ENCODE peak calls at places on chromosomes 7 and 10, in seven cellular contexts. One of them, this sample, is unnamed.

GRCh38 chr7:131219277-131220041 is 108.2 kb upstream of the MKLN1 start:
- DNase-seq in mesendoderm: no peak
- DNase-seq in trophoblast cell: no peak
- DNase-seq in H9: peak
- DNase-seq in mesenchymal stem cell: no peak
- DNase-seq in neuronal stem cell: no peak
- DNase-seq in H1: no peak
- DNase-seq in this sample: no peak

GRCh38 chr7:47441796-47442744 is 139.8 kb downstream of the TNS3 start:
- DNase-seq in neuronal stem cell: no peak
- DNase-seq in trophoblast cell: no peak
- DNase-seq in mesendoderm: no peak
- DNase-seq in H9: no peak
- DNase-seq in mesenchymal stem cell: peak
- DNase-seq in H1: no peak
- DNase-seq in this sample: no peak

GRCh38 chr7:4093492-4093891 is 588.6 kb upstream of the FOXK1 start:
- DNase-seq in mesendoderm: no peak
- DNase-seq in trophoblast cell: peak
- DNase-seq in neuronal stem cell: no peak
- DNase-seq in mesenchymal stem cell: no peak
- DNase-seq in H1: no peak
- DNase-seq in H9: no peak
- DNase-seq in this sample: no peak

GRCh38 chr7:26627871-26628270 is 236.5 kb downstream of the SKAP2 start:
- DNase-seq in mesendoderm: no peak
- DNase-seq in neuronal stem cell: no peak
- DNase-seq in trophoblast cell: no peak
- DNase-seq in H1: peak
- DNase-seq in mesenchymal stem cell: no peak
- DNase-seq in H9: no peak
- DNase-seq in this sample: no peak

GRCh38 chr7:157139142-157140117 is 704 bp downstream of the UBE3C start:
- DNase-seq in H9: no peak
- DNase-seq in mesendoderm: peak
- DNase-seq in neuronal stem cell: peak
- DNase-seq in mesenchymal stem cell: peak
- DNase-seq in trophoblast cell: peak
- DNase-seq in H1: no peak
- DNase-seq in this sample: peak

GRCh38 chr7:5214641-5215040 is 24.6 kb downstream of the WIPI2 start:
- DNase-seq in mesenchymal stem cell: no peak
- DNase-seq in H9: no peak
- DNase-seq in trophoblast cell: no peak
- DNase-seq in neuronal stem cell: no peak
- DNase-seq in H1: no peak
- DNase-seq in mesendoderm: no peak
- DNase-seq in this sample: no peak

GRCh38 chr7:131123991-131124629 is 203.6 kb upstream of the MKLN1 start:
- DNase-seq in H9: no peak
- DNase-seq in neuronal stem cell: no peak
- DNase-seq in mesendoderm: no peak
- DNase-seq in trophoblast cell: no peak
- DNase-seq in mesenchymal stem cell: no peak
- DNase-seq in H1: no peak
- DNase-seq in this sample: no peak

GRCh38 chr7:55132890-55133551 is 114.2 kb downstream of the EGFR start:
- DNase-seq in neuronal stem cell: no peak
- DNase-seq in mesenchymal stem cell: peak
- DNase-seq in trophoblast cell: peak
- DNase-seq in H9: no peak
- DNase-seq in mesendoderm: no peak
- DNase-seq in H1: no peak
- DNase-seq in this sample: peak

GRCh38 chr10:80072584-80072983 is 5.9 kb upstream of the TMEM254 start:
- DNase-seq in neuronal stem cell: no peak
- DNase-seq in H9: no peak
- DNase-seq in mesenchymal stem cell: no peak
- DNase-seq in trophoblast cell: no peak
- DNase-seq in mesendoderm: no peak
- DNase-seq in H1: no peak
- DNase-seq in this sample: no peak

GRCh38 chr10:71347587-71348395 is 28.7 kb downstream of the SLC29A3 start:
- DNase-seq in mesendoderm: no peak
- DNase-seq in neuronal stem cell: no peak
- DNase-seq in trophoblast cell: peak
- DNase-seq in H9: no peak
- DNase-seq in mesenchymal stem cell: no peak
- DNase-seq in H1: no peak
- DNase-seq in this sample: no peak

GRCh38 chr7:106840342-106840741 is 24.7 kb upstream of the PIK3CG start:
- DNase-seq in mesenchymal stem cell: peak
- DNase-seq in H9: peak
- DNase-seq in mesendoderm: peak
- DNase-seq in trophoblast cell: no peak
- DNase-seq in H1: no peak
- DNase-seq in neuronal stem cell: no peak
- DNase-seq in this sample: peak

GRCh38 chr7:100571829-100572116 is 1.9 kb downstream of the SAP25 start:
- DNase-seq in trophoblast cell: no peak
- DNase-seq in H9: peak
- DNase-seq in mesenchymal stem cell: no peak
- DNase-seq in H1: no peak
- DNase-seq in mesendoderm: no peak
- DNase-seq in neuronal stem cell: no peak
- DNase-seq in this sample: no peak

GRCh38 chr7:28479507-28479947 is 67.2 kb downstream of the CREB5 start:
- DNase-seq in H9: no peak
- DNase-seq in neuronal stem cell: no peak
- DNase-seq in mesendoderm: no peak
- DNase-seq in trophoblast cell: no peak
- DNase-seq in H1: no peak
- DNase-seq in mesenchymal stem cell: no peak
- DNase-seq in this sample: no peak

GRCh38 chr10:70991140-70992124 is 103.1 kb upstream of the PCBD1 start:
- DNase-seq in mesenchymal stem cell: no peak
- DNase-seq in neuronal stem cell: no peak
- DNase-seq in mesendoderm: no peak
- DNase-seq in H1: no peak
- DNase-seq in trophoblast cell: no peak
- DNase-seq in H9: no peak
- DNase-seq in this sample: no peak

DNA sequence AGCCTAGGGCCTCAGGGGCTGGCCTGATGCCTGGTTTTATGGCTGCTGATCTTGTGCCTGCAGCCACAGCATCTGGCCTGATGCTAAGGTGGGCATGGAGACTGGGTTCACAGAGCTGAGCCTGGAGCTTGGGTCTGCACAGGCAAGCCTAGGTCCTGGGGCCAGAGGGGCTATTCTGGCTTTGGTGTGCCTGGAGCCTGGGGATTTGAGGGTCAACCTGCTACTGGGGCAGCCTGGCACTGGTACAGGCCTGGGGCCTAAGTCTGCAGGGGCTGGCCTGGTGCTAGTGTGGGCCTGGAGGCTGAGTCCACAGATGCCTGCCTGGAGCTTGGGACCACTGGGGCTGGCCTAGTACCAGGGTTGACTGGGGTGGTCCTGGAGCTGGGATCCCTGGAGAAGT is 481.8 kb upstream of the GHITM start:
- DNase-seq in neuronal stem cell: no peak
- DNase-seq in H9: no peak
- DNase-seq in trophoblast cell: no peak
- DNase-seq in H1: no peak
- DNase-seq in mesenchymal stem cell: no peak
- DNase-seq in mesendoderm: no peak
- DNase-seq in this sample: no peak
- H2BK120ac ChIP-seq in neuronal stem cell: no peak
- H2BK120ac ChIP-seq in H9: no peak
- H2BK120ac ChIP-seq in trophoblast cell: no peak
- H2BK120ac ChIP-seq in H1: no peak
- H2BK120ac ChIP-seq in mesenchymal stem cell: no peak
- H2BK120ac ChIP-seq in mesendoderm: no peak
- H2BK120ac ChIP-seq in this sample: no peak

GRCh38 chr10:20768849-20769248 is 128.3 kb downstream of the NEBL start:
- DNase-seq in mesenchymal stem cell: peak
- DNase-seq in H1: no peak
- DNase-seq in neuronal stem cell: peak
- DNase-seq in H9: no peak
- DNase-seq in mesendoderm: peak
- DNase-seq in trophoblast cell: no peak
- DNase-seq in this sample: no peak
- H2BK120ac ChIP-seq in mesenchymal stem cell: no peak
- H2BK120ac ChIP-seq in H1: no peak
- H2BK120ac ChIP-seq in neuronal stem cell: no peak
- H2BK120ac ChIP-seq in H9: no peak
- H2BK120ac ChIP-seq in mesendoderm: no peak
- H2BK120ac ChIP-seq in trophoblast cell: no peak
- H2BK120ac ChIP-seq in this sample: no peak

DNA sequence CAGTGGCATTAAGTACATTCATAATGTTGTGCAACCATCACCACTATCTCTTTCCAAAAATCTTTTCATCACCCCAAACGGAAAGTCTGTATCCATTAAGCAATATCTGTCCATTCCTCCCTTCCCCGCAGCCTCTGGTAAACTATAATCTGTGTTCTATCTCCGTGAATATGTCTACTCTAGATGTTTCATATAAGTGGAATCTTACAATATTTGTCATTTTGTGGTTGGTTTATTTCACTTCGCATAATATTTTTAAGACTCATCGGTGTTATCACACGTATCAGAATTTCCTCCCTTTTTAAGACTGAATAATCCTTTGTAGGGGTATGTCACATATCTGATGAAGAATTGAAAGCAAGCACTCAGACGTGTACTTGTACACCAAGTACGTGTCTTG is 86.0 kb upstream of the FGFR2 start:
- DNase-seq in mesenchymal stem cell: no peak
- DNase-seq in neuronal stem cell: no peak
- DNase-seq in H1: no peak
- DNase-seq in trophoblast cell: peak
- DNase-seq in mesendoderm: no peak
- DNase-seq in H9: no peak
- DNase-seq in this sample: no peak
- H2BK120ac ChIP-seq in mesenchymal stem cell: no peak
- H2BK120ac ChIP-seq in neuronal stem cell: no peak
- H2BK120ac ChIP-seq in H1: no peak
- H2BK120ac ChIP-seq in trophoblast cell: no peak
- H2BK120ac ChIP-seq in mesendoderm: no peak
- H2BK120ac ChIP-seq in H9: no peak
- H2BK120ac ChIP-seq in this sample: no peak

DNA sequence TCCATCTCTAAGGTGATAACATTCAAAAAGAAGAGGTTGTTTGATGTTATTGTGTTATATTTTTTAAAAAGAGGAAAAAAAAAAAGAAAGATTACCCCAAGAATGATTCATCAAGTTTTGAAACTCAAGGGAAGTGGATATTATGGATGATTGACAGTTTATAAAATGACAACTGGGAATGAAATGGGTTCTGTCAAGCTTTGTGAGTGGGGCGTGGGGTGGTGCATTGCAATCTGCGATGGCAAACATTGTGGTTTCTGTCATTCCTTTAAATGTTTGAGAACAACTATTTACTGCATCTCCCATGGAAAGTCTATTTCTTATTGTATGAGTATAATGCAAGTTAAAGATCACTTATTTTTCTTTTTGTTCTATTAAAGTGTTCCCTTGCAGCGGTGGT is 297.0 kb downstream of the CCDC3 start:
- DNase-seq in H1: no peak
- DNase-seq in mesendoderm: no peak
- DNase-seq in trophoblast cell: no peak
- DNase-seq in mesenchymal stem cell: no peak
- DNase-seq in neuronal stem cell: no peak
- DNase-seq in H9: no peak
- DNase-seq in this sample: no peak
- H2BK120ac ChIP-seq in H1: no peak
- H2BK120ac ChIP-seq in mesendoderm: no peak
- H2BK120ac ChIP-seq in trophoblast cell: no peak
- H2BK120ac ChIP-seq in mesenchymal stem cell: no peak
- H2BK120ac ChIP-seq in neuronal stem cell: no peak
- H2BK120ac ChIP-seq in H9: no peak
- H2BK120ac ChIP-seq in this sample: peak

DNA sequence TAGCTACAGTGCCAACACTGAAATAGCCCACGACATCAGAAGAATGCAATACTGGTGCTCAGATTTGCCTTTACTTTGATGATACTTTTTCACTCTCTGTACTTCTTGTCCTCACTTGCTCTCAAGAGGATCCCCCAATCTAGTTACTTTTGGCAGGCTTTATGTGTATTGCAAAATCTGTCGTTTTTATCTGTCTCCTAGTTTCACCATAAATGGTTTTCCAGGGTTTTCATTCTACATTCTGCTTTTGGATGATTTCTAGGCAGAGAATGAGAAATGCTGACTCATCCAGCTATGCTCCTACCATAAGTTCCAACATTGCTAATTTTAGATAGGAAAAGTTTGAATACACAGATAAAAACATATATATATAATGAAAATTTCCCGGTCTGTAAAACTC is 659.5 kb upstream of the NRG3 start:
- DNase-seq in mesenchymal stem cell: peak
- DNase-seq in H1: no peak
- DNase-seq in trophoblast cell: no peak
- DNase-seq in neuronal stem cell: no peak
- DNase-seq in H9: no peak
- DNase-seq in mesendoderm: no peak
- DNase-seq in this sample: no peak
- H2BK120ac ChIP-seq in mesenchymal stem cell: no peak
- H2BK120ac ChIP-seq in H1: no peak
- H2BK120ac ChIP-seq in trophoblast cell: no peak
- H2BK120ac ChIP-seq in neuronal stem cell: no peak
- H2BK120ac ChIP-seq in H9: no peak
- H2BK120ac ChIP-seq in mesendoderm: no peak
- H2BK120ac ChIP-seq in this sample: no peak

GRCh38 chr10:4262870-4263269 is 477.9 kb upstream of the KLF6 start:
- DNase-seq in neuronal stem cell: no peak
- DNase-seq in H1: no peak
- DNase-seq in H9: no peak
- DNase-seq in mesendoderm: no peak
- DNase-seq in trophoblast cell: no peak
- DNase-seq in mesenchymal stem cell: no peak
- DNase-seq in this sample: no peak
- H2BK120ac ChIP-seq in neuronal stem cell: no peak
- H2BK120ac ChIP-seq in H1: no peak
- H2BK120ac ChIP-seq in H9: no peak
- H2BK120ac ChIP-seq in mesendoderm: no peak
- H2BK120ac ChIP-seq in trophoblast cell: no peak
- H2BK120ac ChIP-seq in mesenchymal stem cell: no peak
- H2BK120ac ChIP-seq in this sample: no peak

DNA sequence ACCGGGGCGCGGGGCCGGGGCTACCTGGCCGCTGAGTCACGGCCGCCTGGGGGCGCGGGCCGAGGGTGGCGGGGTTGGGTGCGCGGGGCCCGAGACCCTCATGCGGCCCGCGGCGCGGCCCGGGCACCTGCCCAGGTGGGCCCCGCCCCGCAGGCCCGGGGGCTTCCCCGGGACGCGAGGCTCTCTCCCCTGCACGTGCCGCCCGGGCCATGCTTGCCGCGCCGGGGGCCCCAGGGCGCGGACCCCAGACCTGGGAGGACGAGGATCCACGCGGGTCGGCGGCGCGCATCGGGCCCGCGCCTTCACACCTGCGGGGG is 402 bp downstream of the MAFK start:
- DNase-seq in trophoblast cell: no peak
- DNase-seq in neuronal stem cell: no peak
- DNase-seq in mesendoderm: no peak
- DNase-seq in H1: no peak
- DNase-seq in H9: no peak
- DNase-seq in mesenchymal stem cell: no peak
- DNase-seq in this sample: no peak
- H2BK120ac ChIP-seq in trophoblast cell: no peak
- H2BK120ac ChIP-seq in neuronal stem cell: no peak
- H2BK120ac ChIP-seq in mesendoderm: no peak
- H2BK120ac ChIP-seq in H1: no peak
- H2BK120ac ChIP-seq in H9: no peak
- H2BK120ac ChIP-seq in mesenchymal stem cell: no peak
- H2BK120ac ChIP-seq in this sample: no peak

GRCh38 chr10:19659920-19660655 is 156.1 kb upstream of the PLXDC2 start:
- DNase-seq in mesenchymal stem cell: no peak
- DNase-seq in H9: no peak
- DNase-seq in neuronal stem cell: no peak
- DNase-seq in H1: no peak
- DNase-seq in trophoblast cell: no peak
- DNase-seq in mesendoderm: no peak
- DNase-seq in this sample: peak
- H2BK120ac ChIP-seq in mesenchymal stem cell: peak
- H2BK120ac ChIP-seq in H9: no peak
- H2BK120ac ChIP-seq in neuronal stem cell: no peak
- H2BK120ac ChIP-seq in H1: no peak
- H2BK120ac ChIP-seq in trophoblast cell: no peak
- H2BK120ac ChIP-seq in mesendoderm: no peak
- H2BK120ac ChIP-seq in this sample: peak

This sample was measured in IMR-90.